ENCODE peak calls at places on chromosomes 13 and 19, in seven cellular contexts. W is ELR; G is lung microvascular endothelial cell; U is DND-41; I is body of pancreas; V is T-helper 2 cell; N is stimulated activated CD4-positive, alpha-beta T cell treated with anti-CD3 and anti-CD28 coated beads, Interleukin-15, amount 100 ng/mL, for 1 hour. Y is an unnamed sample.

GRCh38 chr13:50911051-50911690 is 1.6 kb downstream of the RNASEH2B start:
- DNase-seq in I (no peak), U (peak), V (no peak), G (no peak), W (peak), N (no peak), Y (no peak)

GRCh38 chr13:46603165-46603603 is 50.2 kb downstream of the LRCH1 start:
- DNase-seq in W (peak), V (no peak), N (no peak), I (no peak), U (no peak), G (peak), Y (no peak)

GRCh38 chr19:16320987-16321386 is 3.6 kb upstream of the KLF2 start:
- DNase-seq in I (no peak), V (no peak), G (no peak), N (no peak), U (no peak), W (peak), Y (no peak)

GRCh38 chr13:38821753-38822551 is 135.1 kb downstream of the FREM2 start:
- DNase-seq in U (no peak), N (no peak), G (no peak), V (no peak), I (no peak), W (no peak), Y (no peak)

GRCh38 chr13:109611912-109612691 is 174.3 kb downstream of the IRS2 start:
- DNase-seq in W (no peak), U (no peak), V (no peak), I (no peak), N (no peak), G (no peak), Y (no peak)

GRCh38 chr13:44244288-44244687 is 129.3 kb upstream of the SERP2 start:
- DNase-seq in G (no peak), N (no peak), V (no peak), I (no peak), W (peak), U (peak), Y (no peak)

GRCh38 chr19:52191374-52191773 is 1.5 kb downstream of the PPP2R1A start:
- DNase-seq in U (no peak), W (no peak), G (no peak), N (no peak), V (no peak), I (peak), Y (no peak)

GRCh38 chr13:79710376-79710775 is 229.4 kb downstream of the NDFIP2 start:
- DNase-seq in G (no peak), U (no peak), N (no peak), I (no peak), V (no peak), W (peak), Y (no peak)

GRCh38 chr13:44800626-44801025 is 188.6 kb downstream of the NUFIP1 start:
- DNase-seq in I (no peak), G (no peak), V (no peak), N (no peak), U (no peak), W (no peak), Y (no peak)

GRCh38 chr13:113862191-113862765 is 1.6 kb downstream of the GAS6 start:
- DNase-seq in G (no peak), W (peak), I (no peak), V (no peak), U (no peak), N (no peak), Y (no peak)

GRCh38 chr19:35734889-35735288 is 7.4 kb downstream of the IGFLR1 start:
- DNase-seq in V (no peak), W (no peak), I (no peak), U (no peak), N (no peak), G (no peak), Y (no peak)

GRCh38 chr19:3708207-3708931 is at the start of gene TJP3:
- DNase-seq in W (peak), U (no peak), I (peak), G (no peak), V (no peak), N (no peak), Y (peak)

GRCh38 chr13:26941345-26942174 is 181.0 kb upstream of the GPR12 start:
- DNase-seq in G (no peak), N (no peak), W (peak), V (no peak), U (no peak), I (no peak), Y (no peak)

GRCh38 chr13:111895896-111896821 is 170.8 kb upstream of the SOX1 start:
- DNase-seq in N (no peak), I (no peak), V (no peak), G (no peak), U (no peak), W (no peak), Y (peak)

GRCh38 chr13:48511621-48512232 is 21.2 kb downstream of the RCBTB2 start:
- DNase-seq in U (no peak), N (no peak), I (no peak), G (no peak), V (no peak), W (no peak), Y (no peak)

GRCh38 chr19:31459430-31459829 is 110.2 kb upstream of the TSHZ3 start:
- DNase-seq in U (no peak), I (no peak), N (no peak), G (no peak), W (peak), V (no peak), Y (no peak)

GRCh38 chr19:406121-406711 is 2.7 kb downstream of the C2CD4C start:
- DNase-seq in V (no peak), N (no peak), I (no peak), W (no peak), G (no peak), U (no peak), Y (peak)

GRCh38 chr19:35216833-35217707 is 11.5 kb downstream of the FAM187B start:
- DNase-seq in U (no peak), I (peak), V (no peak), G (peak), W (no peak), N (no peak), Y (no peak)

GRCh38 chr13:108984251-108984920 is 355.0 kb downstream of the MYO16 start:
- DNase-seq in W (no peak), I (no peak), U (no peak), V (no peak), N (no peak), G (no peak), Y (no peak)

GRCh38 chr13:104389722-104390121 is 1323.5 kb upstream of the SLC10A2 start:
- DNase-seq in W (no peak), I (no peak), U (no peak), N (no peak), V (no peak), G (no peak), Y (no peak)

GRCh38 chr13:79631260-79631659 is 150.3 kb downstream of the NDFIP2 start:
- DNase-seq in N (no peak), G (peak), U (no peak), V (no peak), W (peak), I (peak), Y (no peak)

GRCh38 chr13:97295279-97296182 is 73.4 kb downstream of the MBNL2 start:
- DNase-seq in G (peak), U (no peak), V (no peak), N (no peak), I (no peak), W (peak), Y (no peak)

GRCh38 chr13:50650936-50651638 is 192.4 kb downstream of the DLEU7 start:
- DNase-seq in U (peak), W (peak), N (no peak), G (peak), V (no peak), I (no peak), Y (no peak)

GRCh38 chr19:3671680-3672574 is 28.3 kb downstream of the PIP5K1C start:
- DNase-seq in G (peak), W (peak), V (no peak), N (no peak), I (no peak), U (no peak), Y (no peak)

GRCh38 chr19:40781140-40781539 is 3.1 kb downstream of the RAB4B start:
- DNase-seq in U (no peak), V (no peak), G (no peak), N (no peak), I (no peak), W (no peak), Y (no peak)

GRCh38 chr19:50450369-50451222 is 17.9 kb downstream of the MYBPC2 start:
- DNase-seq in I (no peak), V (no peak), W (no peak), N (no peak), U (no peak), G (no peak), Y (no peak)

GRCh38 chr13:40152145-40152544 is 496.7 kb downstream of the COG6 start:
- DNase-seq in G (no peak), I (peak), W (peak), N (no peak), V (no peak), U (no peak), Y (no peak)

Y was measured in left lobe of liver.